ENCODE peak calls at places on chromosomes 7 and 10, in five cellular contexts. X is lower lobe of right lung, U is OCI-LY7, K is psoas muscle, Q is thoracic aorta. M is an unnamed sample. For H3K9me3, the result is how much of the 10 kb centered on the place peaks cover.

GRCh38 chr10:71748671-71749191 is 24.6 kb downstream of the VSIR start:
- DNase-seq in X (peak), Q (no peak), U (peak), K (peak), M (peak)

GRCh38 chr7:155292680-155293226 is 4.9 kb upstream of the INSIG1 start:
- DNase-seq in X (no peak), K (no peak), Q (no peak), U (no peak), M (no peak)

GRCh38 chr10:21406595-21407218 is 118.8 kb downstream of the SKIDA1 start:
- DNase-seq in Q (no peak), K (no peak), U (no peak), X (no peak), M (no peak)

GRCh38 chr7:16114633-16115032 is 306.7 kb downstream of the CRPPA start:
- DNase-seq in U (no peak), X (no peak), K (no peak), Q (no peak), M (no peak)

GRCh38 chr7:17408904-17409290 is 110.4 kb downstream of the AHR start:
- DNase-seq in Q (no peak), K (no peak), X (no peak), U (no peak), M (no peak)

GRCh38 chr7:29113384-29114102 is 32.8 kb downstream of the CPVL start:
- DNase-seq in U (peak), X (no peak), Q (no peak), K (no peak), M (no peak)

GRCh38 chr10:69092959-69093850 is 5.3 kb downstream of the SRGN start:
- DNase-seq in X (peak), K (peak), U (peak), Q (peak), M (no peak)

GRCh38 chr7:112143151-112143550 is 63.0 kb downstream of the DOCK4 start:
- DNase-seq in K (no peak), X (no peak), U (no peak), Q (no peak), M (no peak)

GRCh38 chr10:96188911-96189310 is 58.8 kb downstream of the ZNF518A start:
- DNase-seq in X (no peak), K (no peak), Q (no peak), U (no peak), M (no peak)

GRCh38 chr10:73163096-73163495 is 4.7 kb downstream of the ECD start:
- DNase-seq in Q (no peak), K (no peak), U (no peak), X (no peak), M (no peak)

GRCh38 chr10:67772894-67773511 is 65.0 kb downstream of the DNAJC12 start:
- DNase-seq in U (peak), Q (no peak), X (no peak), K (no peak), M (no peak)

GRCh38 chr10:62264702-62265436 is 3.8 kb downstream of the RTKN2 start:
- DNase-seq in K (no peak), Q (no peak), X (no peak), U (peak), M (no peak)

GRCh38 chr7:99975782-99976521 is at the start of gene AZGP1:
- DNase-seq in X (no peak), K (no peak), Q (no peak), U (peak), M (no peak)

GRCh38 chr10:14569274-14570060 is 205.2 kb downstream of the FAM107B start:
- DNase-seq in Q (no peak), K (no peak), U (no peak), X (peak), M (no peak)

GRCh38 chr7:92427193-92427592 is 20.1 kb upstream of the GATAD1 start:
- DNase-seq in Q (no peak), K (no peak), U (no peak), X (no peak), M (no peak)

GRCh38 chr10:96890172-96890513 is 58.0 kb downstream of the LCOR start:
- DNase-seq in Q (no peak), K (no peak), X (no peak), U (no peak), M (no peak)

GRCh38 chr10:5585517-5586222 is 60.9 kb downstream of the CALML3 start:
- DNase-seq in X (peak), K (no peak), Q (no peak), U (no peak), M (peak)

GRCh38 chr7:22945584-22945983 is 68.3 kb downstream of the HYCC1 start:
- DNase-seq in K (no peak), Q (no peak), X (no peak), U (no peak), M (no peak)

GRCh38 chr10:13993169-13993568 is 337.6 kb downstream of the FRMD4A start:
- DNase-seq in U (no peak), Q (no peak), X (no peak), K (peak), M (no peak)

GRCh38 chr7:155987681-155988080 is 175.4 kb upstream of the SHH start:
- DNase-seq in K (no peak), U (no peak), X (no peak), Q (no peak), M (no peak)

GRCh38 chr10:47256753-47257336 is 43.2 kb upstream of the GDF10 start:
- DNase-seq in U (no peak), Q (no peak), K (no peak), X (no peak), M (no peak)

GRCh38 chr7:101900103-101900502 is 82.7 kb downstream of the CUX1 start:
- DNase-seq in K (peak), U (no peak), Q (no peak), X (peak), M (peak)

GRCh38 chr7:2517004-2517403 is 2.6 kb upstream of the LFNG start:
- DNase-seq in Q (no peak), K (no peak), U (no peak), X (no peak), M (no peak)

GRCh38 chr10:44263771-44264170 is 121.1 kb downstream of the CXCL12 start:
- DNase-seq in K (no peak), U (no peak), Q (no peak), X (no peak), M (no peak)

GRCh38 chr7:80373431-80374032 is 138.3 kb downstream of the GNAT3 start:
- DNase-seq in X (no peak), K (no peak), Q (no peak), U (no peak), M (no peak)

GRCh38 chr10:132502544-132503300 is 34.9 kb upstream of the INPP5A start:
- DNase-seq in Q (no peak), K (no peak), U (no peak), X (peak), M (peak)

GRCh38 chr10:110426294-110427153 is 71.2 kb upstream of the DUSP5 start:
- DNase-seq in X (no peak), U (peak), K (no peak), Q (no peak), M (peak)

GRCh38 chr10:128152741-128153583 is 26.7 kb upstream of the MKI67 start:
- DNase-seq in U (no peak), K (no peak), X (no peak), Q (no peak), M (no peak)

GRCh38 chr7:69457912-69458491 is 140.3 kb upstream of the AUTS2 start:
- DNase-seq in Q (no peak), K (peak), U (no peak), X (no peak), M (peak)

GRCh38 chr10:86204421-86205045 is 162.1 kb downstream of the GRID1 start:
- DNase-seq in U (no peak), Q (no peak), K (no peak), X (no peak), M (no peak)

DNA sequence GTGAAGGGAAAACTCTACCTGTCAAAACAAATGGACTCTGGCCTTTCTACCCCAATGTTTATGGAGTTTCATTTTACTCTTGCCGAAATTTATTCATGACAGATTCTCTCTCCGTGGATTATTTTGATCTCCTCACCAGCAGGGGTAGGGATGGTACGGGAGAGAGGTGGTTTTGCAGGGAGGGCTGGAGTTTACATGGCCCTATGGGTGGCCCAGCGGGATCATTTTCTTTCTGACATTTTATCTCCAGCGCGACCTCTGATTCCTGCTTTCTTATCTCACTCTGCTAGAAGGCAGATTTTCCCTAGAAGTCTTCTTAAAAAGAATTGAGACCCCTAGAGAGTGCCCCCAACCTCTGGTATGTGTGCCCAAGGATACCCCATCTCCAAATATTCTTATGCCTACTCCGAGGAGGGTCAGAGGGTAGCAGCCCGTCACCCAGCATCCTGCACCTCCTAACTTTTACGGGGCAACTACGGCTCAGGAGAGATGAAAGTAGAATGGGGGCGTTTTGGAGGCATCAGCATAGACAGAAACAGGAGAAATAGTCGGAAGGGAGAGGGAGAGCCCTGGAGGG is 10.1 kb upstream of the GATA3 start:
- DNase-seq in Q (no peak), U (no peak), X (no peak), K (no peak), M (no peak)
- H3K4me3 ChIP-seq in Q (peak), U (no peak), X (peak), K (no peak), M (no peak)

GRCh38 chr7:153576096-153576495 is 476.1 kb upstream of the DPP6 start:
- DNase-seq in K (no peak), Q (no peak), X (no peak), U (no peak), M (no peak)
- H3K9me3 ChIP-seq in K (under half), Q (under half), X (under half), U (under half), M (under half)

DNA sequence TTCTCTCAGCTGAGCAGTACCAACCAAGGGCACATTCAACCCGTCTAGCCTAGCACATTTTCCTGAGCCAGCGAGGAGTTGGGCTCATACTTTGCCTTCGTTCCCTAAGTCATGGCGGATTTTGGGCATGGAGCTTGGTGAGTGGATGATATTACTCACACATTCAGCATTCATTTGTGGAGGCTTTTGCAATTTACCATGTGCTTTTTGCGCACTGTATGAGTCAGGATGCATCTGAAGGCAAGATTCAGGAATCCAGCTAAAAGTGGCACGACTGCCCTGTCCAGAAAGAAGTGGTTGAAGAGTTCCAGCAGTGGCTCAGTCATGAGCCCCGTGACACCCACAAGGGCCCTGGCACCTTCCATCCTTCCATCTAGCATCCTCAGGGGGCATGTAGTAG is 24.2 kb upstream of the MGMT start:
- DNase-seq in K (no peak), U (no peak), Q (no peak), X (no peak), M (no peak)
- H3K27ac ChIP-seq in K (no peak), U (no peak), Q (no peak), X (no peak), M (no peak)

GRCh38 chr10:75712241-75712880 is 280.9 kb downstream of the LRMDA start:
- DNase-seq in X (no peak), Q (no peak), U (no peak), K (peak), M (no peak)
- H3K4me3 ChIP-seq in X (no peak), Q (peak), U (no peak), K (no peak), M (peak)

GRCh38 chr7:52786174-52786573 is 249.3 kb upstream of the POM121L12 start:
- DNase-seq in Q (no peak), U (no peak), X (no peak), K (no peak), M (no peak)
- H3K9me3 ChIP-seq in Q (under half), U (under half), X (under half), K (under half), M (under half)

M was measured in right cardiac atrium.